ENCODE peak calls at places on chromosome 2, in eight cellular contexts. W is caudate nucleus, U is LoVo, J is NCI-H1092, C is NCI-H345, O is sciatic nerve, X is GF-D8, I is neuronal stem cell. N is an unnamed sample.
A peak's percentile ranks its signal among the peaks of the same experiment; 100 is the strongest.

GRCh38 chr2:221133941-221134340 is 438.2 kb downstream of the EPHA4 start:
- DNase-seq in C (no peak), W (no peak), X (no peak), I (no peak), O (no peak), J (no peak), U (no peak), N (no peak)

GRCh38 chr2:202529389-202529788 is 105.4 kb upstream of the FAM117B start:
- DNase-seq in C (no peak), J (no peak), W (no peak), O (no peak), U (no peak), X (no peak), I (no peak), N (no peak)

GRCh38 chr2:101040761-101041160 is 38.7 kb downstream of the RPL31 start:
- DNase-seq in J (no peak), I (no peak), U (no peak), W (no peak), X (no peak), C (no peak), O (no peak), N (no peak)

GRCh38 chr2:8684885-8685696 is 3.2 kb downstream of the ID2 start:
- DNase-seq in C (peak; percentile 90), U (peak; percentile 62), I (peak; percentile 47), X (no peak), O (peak; percentile 78), W (peak; percentile 40), J (peak; percentile 38), N (peak; percentile 17)

GRCh38 chr2:3601561-3602271 is 6.8 kb downstream of the COLEC11 start:
- DNase-seq in W (no peak), O (no peak), J (no peak), C (no peak), U (no peak), I (no peak), X (no peak), N (no peak)

GRCh38 chr2:169716229-169716886 is 17.3 kb upstream of the KLHL23 start:
- DNase-seq in X (no peak), J (peak; percentile 47), O (no peak), C (peak; percentile 27), I (no peak), U (no peak), W (no peak), N (no peak)

GRCh38 chr2:51344886-51345285 is 313.0 kb upstream of the NRXN1 start:
- DNase-seq in C (no peak), X (no peak), U (no peak), O (no peak), J (no peak), W (no peak), I (no peak), N (no peak)

GRCh38 chr2:26251893-26252292 is 7.2 kb downstream of the HADHB start:
- DNase-seq in J (peak; percentile 33), O (no peak), C (peak; percentile 90), W (peak; percentile 34), X (no peak), U (no peak), I (no peak), N (no peak)

GRCh38 chr2:127623388-127624320 is 22.3 kb upstream of the GPR17 start:
- DNase-seq in I (no peak), W (no peak), U (no peak), X (no peak), J (no peak), C (peak; percentile 19), O (peak; percentile 34), N (no peak)

GRCh38 chr2:205806126-205806905 is 124.0 kb downstream of the NRP2 start:
- DNase-seq in W (no peak), O (no peak), C (no peak), X (no peak), I (no peak), U (no peak), J (no peak), N (no peak)

N was measured in NCI-H2227 treated with DMSO at 0.1 percent for 48 hours.